ENCODE peak calls at places on chromosome 4, in six cellular contexts. One of them, this sample, is unnamed.

GRCh38 chr4:168441412-168441811 is 38.9 kb downstream of the DDX60L start:
- DNase-seq in ovary: no peak
- DNase-seq in transverse colon: no peak
- DNase-seq in C1 segment of cervical spinal cord: no peak
- DNase-seq in mucosa of gallbladder: no peak
- DNase-seq in lower leg skin: no peak
- DNase-seq in this sample: no peak

GRCh38 chr4:109075617-109076016 is 226.8 kb downstream of the COL25A1 start:
- DNase-seq in lower leg skin: no peak
- DNase-seq in C1 segment of cervical spinal cord: no peak
- DNase-seq in ovary: no peak
- DNase-seq in transverse colon: no peak
- DNase-seq in mucosa of gallbladder: no peak
- DNase-seq in this sample: no peak

GRCh38 chr4:142231787-142232186 is 595.4 kb downstream of the IL15 start:
- DNase-seq in transverse colon: no peak
- DNase-seq in ovary: no peak
- DNase-seq in lower leg skin: no peak
- DNase-seq in mucosa of gallbladder: no peak
- DNase-seq in C1 segment of cervical spinal cord: no peak
- DNase-seq in this sample: no peak

GRCh38 chr4:119025440-119025839 is 110.2 kb upstream of the MYOZ2 start:
- DNase-seq in lower leg skin: no peak
- DNase-seq in C1 segment of cervical spinal cord: no peak
- DNase-seq in mucosa of gallbladder: no peak
- DNase-seq in ovary: peak
- DNase-seq in transverse colon: peak
- DNase-seq in this sample: peak

GRCh38 chr4:4792516-4792915 is 66.9 kb upstream of the MSX1 start:
- DNase-seq in lower leg skin: no peak
- DNase-seq in mucosa of gallbladder: no peak
- DNase-seq in transverse colon: no peak
- DNase-seq in ovary: no peak
- DNase-seq in C1 segment of cervical spinal cord: no peak
- DNase-seq in this sample: peak

GRCh38 chr4:134201216-134202098 is at the start of gene PABPC4L:
- DNase-seq in transverse colon: no peak
- DNase-seq in ovary: peak
- DNase-seq in lower leg skin: peak
- DNase-seq in C1 segment of cervical spinal cord: no peak
- DNase-seq in mucosa of gallbladder: no peak
- DNase-seq in this sample: peak

GRCh38 chr4:75702919-75703411 is 21.4 kb upstream of the USO1 start:
- DNase-seq in transverse colon: peak
- DNase-seq in lower leg skin: peak
- DNase-seq in C1 segment of cervical spinal cord: no peak
- DNase-seq in mucosa of gallbladder: no peak
- DNase-seq in ovary: no peak
- DNase-seq in this sample: peak

GRCh38 chr4:2938906-2939305 is 24.3 kb downstream of the NOP14 start:
- DNase-seq in transverse colon: peak
- DNase-seq in lower leg skin: peak
- DNase-seq in mucosa of gallbladder: no peak
- DNase-seq in ovary: no peak
- DNase-seq in C1 segment of cervical spinal cord: no peak
- DNase-seq in this sample: no peak

GRCh38 chr4:147560632-147561031 is 56.6 kb upstream of the TMEM184C start:
- DNase-seq in transverse colon: no peak
- DNase-seq in ovary: no peak
- DNase-seq in lower leg skin: no peak
- DNase-seq in C1 segment of cervical spinal cord: no peak
- DNase-seq in mucosa of gallbladder: no peak
- DNase-seq in this sample: no peak

This sample was measured in hepatocyte.